ENCODE peak calls at places on chromosomes 4 and X, in ten cellular contexts. E is CD8-positive, alpha-beta memory T cell; W is aorta; V is psoas muscle; A is neural progenitor cell; M is stomach; X is mesendoderm; K is neuronal stem cell; I is mucosa of descending colon; U is fibroblast of lung. S is an unnamed sample. For H3K36me3, the result is how much of the 10 kb centered on the place peaks cover.

GRCh38 chrX:103503853-103504207 is 15.5 kb downstream of the RAB40A start:
- DNase-seq in W (no peak), M (no peak), E (no peak), V (no peak), K (no peak), U (no peak), I (no peak), A (no peak), X (no peak), S (no peak)

GRCh38 chr4:51845736-51846135 is 2.8 kb downstream of the DCUN1D4 start:
- DNase-seq in V (no peak), W (no peak), K (no peak), U (no peak), I (no peak), X (no peak), M (no peak), A (no peak), E (no peak), S (no peak)

GRCh38 chr4:16967722-16968121 is 69.3 kb upstream of the LDB2 start:
- DNase-seq in K (no peak), I (peak), V (peak), M (peak), A (no peak), W (peak), X (peak), E (no peak), U (peak), S (peak)

GRCh38 chr4:8355306-8355705 is 85.2 kb downstream of the ACOX3 start:
- DNase-seq in U (no peak), K (no peak), A (no peak), X (no peak), E (no peak), I (no peak), M (no peak), W (no peak), V (no peak), S (no peak)

GRCh38 chr4:106315476-106315967 is 487 bp downstream of the TBCK start:
- DNase-seq in E (no peak), K (no peak), M (no peak), A (peak), I (peak), V (no peak), U (peak), W (no peak), X (no peak), S (no peak)

GRCh38 chr4:99749445-99750391 is 66.9 kb upstream of the DAPP1 start:
- DNase-seq in W (no peak), K (no peak), X (no peak), I (no peak), V (no peak), A (no peak), M (no peak), U (no peak), E (no peak), S (no peak)

GRCh38 chrX:119990409-119990994 is 47.0 kb upstream of the NKAP start:
- DNase-seq in E (no peak), K (no peak), I (no peak), M (no peak), X (no peak), U (no peak), W (no peak), A (peak), V (no peak), S (no peak)

GRCh38 chr4:152273343-152273742 is 262.5 kb downstream of the FBXW7 start:
- DNase-seq in A (no peak), W (no peak), M (no peak), I (no peak), U (no peak), E (no peak), K (no peak), V (no peak), X (no peak), S (no peak)

GRCh38 chrX:14581081-14581480 is 51.7 kb downstream of the GLRA2 start:
- DNase-seq in V (no peak), U (no peak), M (no peak), E (no peak), K (no peak), W (no peak), A (no peak), X (no peak), I (no peak), S (no peak)

GRCh38 chr4:28744066-28744465 is 1883.4 kb downstream of the STIM2 start:
- DNase-seq in K (no peak), U (peak), V (no peak), A (no peak), W (no peak), I (no peak), E (no peak), X (no peak), M (no peak), S (no peak)

GRCh38 chrX:39065051-39065871 is 264.0 kb downstream of the MID1IP1 start:
- DNase-seq in X (peak), A (peak), K (peak), M (no peak), U (no peak), W (no peak), V (no peak), I (peak), E (no peak), S (no peak)

GRCh38 chrX:111483140-111483539 is 28.3 kb upstream of the SERTM2 start:
- DNase-seq in V (no peak), E (no peak), X (no peak), I (no peak), M (no peak), U (no peak), A (no peak), K (no peak), W (no peak), S (no peak)

GRCh38 chr4:112519689-112520597 is 4.0 kb upstream of the NEUROG2 start:
- DNase-seq in X (peak), M (no peak), U (no peak), V (no peak), E (no peak), I (no peak), W (no peak), K (peak), A (peak), S (no peak)

GRCh38 chr4:154406022-154406835 is 85.4 kb downstream of the DCHS2 start:
- DNase-seq in I (no peak), A (no peak), K (no peak), X (no peak), W (no peak), U (no peak), M (no peak), V (no peak), E (no peak), S (no peak)

GRCh38 chrX:111490683-111491082 is 20.8 kb upstream of the SERTM2 start:
- DNase-seq in A (no peak), K (no peak), X (no peak), E (no peak), W (no peak), I (no peak), M (no peak), U (no peak), V (no peak), S (no peak)

GRCh38 chr4:52987401-52988056 is 125.4 kb downstream of the RASL11B start:
- DNase-seq in E (no peak), K (no peak), A (no peak), U (no peak), X (no peak), V (no peak), M (no peak), W (no peak), I (no peak), S (no peak)

GRCh38 chr4:78653655-78654054 is 102.1 kb downstream of the ANXA3 start:
- DNase-seq in V (no peak), M (no peak), K (no peak), W (no peak), U (peak), E (no peak), I (no peak), A (no peak), X (peak), S (no peak)

GRCh38 chr4:121951570-121952110 is at the start of gene TRPC3:
- DNase-seq in M (peak), W (peak), V (peak), X (peak), I (peak), K (peak), E (peak), U (peak), A (peak), S (no peak)

GRCh38 chr4:133865606-133866327 is 335.8 kb downstream of the PABPC4L start:
- DNase-seq in V (no peak), X (peak), A (peak), E (no peak), W (no peak), K (peak), U (peak), M (no peak), I (no peak), S (no peak)

GRCh38 chr4:6772223-6772928 is 10.2 kb upstream of the KIAA0232 start:
- DNase-seq in I (peak), X (peak), W (no peak), V (peak), K (no peak), M (no peak), A (no peak), U (no peak), E (no peak), S (no peak)

GRCh38 chr4:114208747-114209146 is 229.3 kb upstream of the ARSJ start:
- DNase-seq in V (no peak), I (no peak), E (no peak), K (no peak), A (no peak), W (no peak), M (no peak), U (peak), X (no peak), S (no peak)

GRCh38 chr4:98352403-98352802 is 91.2 kb downstream of the RAP1GDS1 start:
- DNase-seq in U (peak), K (no peak), V (no peak), E (no peak), M (no peak), W (no peak), I (no peak), X (no peak), A (no peak), S (no peak)

DNA sequence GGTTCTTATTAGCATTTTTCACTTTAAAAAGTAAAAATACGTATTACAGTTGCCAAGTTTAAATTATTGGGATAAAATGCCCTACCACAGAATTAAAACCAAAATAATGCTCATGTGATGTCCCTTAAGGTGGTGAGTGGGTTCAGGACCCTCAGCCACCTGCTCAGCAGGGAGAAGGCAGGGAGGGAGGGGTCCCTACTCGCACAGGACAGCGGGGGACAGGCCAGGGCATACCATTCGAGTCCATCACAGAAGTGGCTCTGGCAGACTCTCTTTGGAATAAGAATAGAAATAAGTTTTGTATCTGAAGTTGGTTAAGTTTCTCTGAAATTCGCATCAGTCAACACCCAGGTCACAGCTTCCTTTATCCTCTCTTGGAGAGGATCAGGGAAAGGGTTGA is 37.7 kb downstream of the NOP14 start:
- DNase-seq in X (no peak), I (no peak), W (peak), A (no peak), U (no peak), M (no peak), E (no peak), K (no peak), V (no peak), S (no peak)
- H3K36me3 ChIP-seq in X (under half), I (under half), W (under half), A (under half), U (under half), M (half or more), E (under half), K (half or more), V (half or more), S (under half)

DNA sequence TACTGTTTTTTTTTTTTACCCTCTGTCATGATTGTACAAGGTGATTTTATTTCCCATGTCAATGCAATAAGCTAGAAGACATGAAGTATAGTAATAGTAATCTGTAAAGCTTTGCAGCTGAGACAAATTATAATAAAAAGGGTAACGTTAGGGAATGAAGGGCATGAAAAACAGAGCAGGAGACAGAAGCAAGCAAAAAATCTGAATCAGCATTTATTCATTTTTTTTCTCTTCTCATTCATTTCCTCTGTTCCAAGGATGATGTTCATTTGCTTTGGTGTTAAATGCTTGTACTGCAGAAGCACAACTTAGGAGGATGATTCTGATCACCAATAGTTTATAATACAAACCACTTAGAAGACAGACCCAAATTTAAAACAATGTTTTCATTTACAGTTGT is 64.3 kb downstream of the CCKAR start:
- DNase-seq in U (no peak), M (no peak), I (no peak), X (no peak), E (no peak), V (no peak), A (no peak), W (no peak), K (no peak), S (no peak)
- H3K36me3 ChIP-seq in U (under half), M (under half), I (under half), X (under half), E (under half), V (half or more), A (under half), W (under half), K (half or more), S (under half)

GRCh38 chrX:21996872-21997271 is 35.3 kb upstream of the PHEX start:
- DNase-seq in A (no peak), U (peak), V (no peak), W (no peak), M (no peak), I (no peak), E (no peak), X (no peak), K (no peak), S (peak)
- H3K36me3 ChIP-seq in A (under half), U (under half), V (under half), W (under half), M (under half), I (under half), E (under half), X (under half), K (under half), S (under half)

GRCh38 chr4:3514221-3514780 is 17.9 kb downstream of the LRPAP1 start:
- DNase-seq in W (no peak), A (no peak), I (no peak), U (no peak), X (no peak), K (no peak), M (no peak), E (no peak), V (peak), S (no peak)

GRCh38 chr4:3512719-3513118 is 19.5 kb downstream of the LRPAP1 start:
- DNase-seq in V (peak), I (no peak), W (no peak), M (no peak), A (no peak), U (no peak), E (no peak), X (no peak), K (no peak), S (no peak)

GRCh38 chr4:3514806-3515421 is 17.3 kb downstream of the LRPAP1 start:
- DNase-seq in W (peak), X (peak), V (peak), A (peak), E (no peak), I (no peak), U (no peak), K (no peak), M (no peak), S (no peak)

GRCh38 chr4:3512279-3512678 is 19.9 kb downstream of the LRPAP1 start:
- DNase-seq in M (no peak), V (peak), I (no peak), W (peak), A (no peak), E (no peak), U (no peak), K (no peak), X (no peak), S (no peak)

GRCh38 chr4:3513807-3514206 is 18.4 kb downstream of the LRPAP1 start:
- DNase-seq in V (peak), U (no peak), A (no peak), W (no peak), M (no peak), E (no peak), K (no peak), X (no peak), I (no peak), S (no peak)
- H3K36me3 ChIP-seq in V (half or more), U (under half), A (under half), W (under half), M (half or more), E (under half), K (half or more), X (under half), I (under half), S (under half)

DNA sequence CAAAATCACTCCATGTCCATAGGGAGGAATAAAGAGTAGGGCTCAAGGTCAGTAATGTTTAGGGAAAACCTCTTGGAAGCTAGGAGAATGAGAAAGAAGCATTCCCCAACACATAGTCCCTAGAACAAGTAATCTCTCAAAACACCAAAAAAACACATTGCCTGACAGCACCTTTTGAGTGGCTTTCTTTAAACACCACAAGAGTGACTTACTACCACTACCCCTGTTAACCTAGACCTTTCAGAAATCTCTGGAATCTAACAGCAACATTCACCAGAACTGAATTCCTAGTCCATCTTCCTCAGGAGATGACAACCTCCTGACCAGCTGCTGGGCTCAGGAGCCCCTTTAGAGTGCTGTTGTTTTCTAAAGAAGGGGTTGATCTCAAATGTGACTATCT is 142.2 kb downstream of the SOWAHB start:
- DNase-seq in K (no peak), V (no peak), I (no peak), X (no peak), E (no peak), M (no peak), A (no peak), W (no peak), U (no peak), S (no peak)
- H3K36me3 ChIP-seq in K (half or more), V (under half), I (under half), X (under half), E (under half), M (under half), A (under half), W (under half), U (under half), S (under half)

GRCh38 chr4:184398741-184399504 is 75.4 kb downstream of the IRF2 start:
- DNase-seq in W (no peak), K (no peak), U (no peak), M (no peak), E (no peak), V (peak), X (no peak), A (no peak), I (no peak), S (no peak)

GRCh38 chr4:184400375-184400870 is 73.9 kb downstream of the IRF2 start:
- DNase-seq in M (no peak), I (no peak), A (no peak), E (no peak), K (no peak), U (peak), V (peak), W (peak), X (no peak), S (no peak)

GRCh38 chr4:184400891-184401290 is 73.5 kb downstream of the IRF2 start:
- DNase-seq in A (no peak), V (no peak), I (no peak), E (no peak), X (no peak), U (no peak), W (no peak), M (no peak), K (no peak), S (no peak)

GRCh38 chr4:184397516-184398163 is 76.7 kb downstream of the IRF2 start:
- DNase-seq in X (no peak), W (no peak), V (peak), I (no peak), E (no peak), M (no peak), A (no peak), K (no peak), U (no peak), S (no peak)

DNA sequence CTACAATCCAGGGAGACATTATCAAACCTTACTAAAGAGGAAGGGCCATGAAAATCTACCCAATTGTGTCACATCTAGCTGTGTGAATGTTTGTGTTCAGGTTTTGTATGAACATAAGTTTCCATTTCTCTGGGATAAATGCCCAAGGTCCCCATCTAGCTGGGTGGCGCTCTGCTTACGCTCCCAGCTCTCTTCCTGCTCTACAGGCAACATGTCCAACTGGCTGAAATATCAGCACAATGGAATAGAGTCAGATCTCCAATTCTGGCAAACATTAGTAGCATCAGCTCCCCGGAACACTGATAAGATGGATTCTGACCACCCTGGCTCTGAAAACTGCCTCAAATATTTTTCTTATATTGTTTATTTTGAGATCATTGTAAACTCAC is 74.9 kb downstream of the IRF2 start:
- DNase-seq in V (no peak), E (no peak), X (no peak), U (no peak), A (no peak), I (no peak), M (no peak), K (no peak), W (no peak), S (no peak)
- H3K36me3 ChIP-seq in V (under half), E (under half), X (under half), U (under half), A (under half), I (under half), M (under half), K (half or more), W (under half), S (under half)

DNA sequence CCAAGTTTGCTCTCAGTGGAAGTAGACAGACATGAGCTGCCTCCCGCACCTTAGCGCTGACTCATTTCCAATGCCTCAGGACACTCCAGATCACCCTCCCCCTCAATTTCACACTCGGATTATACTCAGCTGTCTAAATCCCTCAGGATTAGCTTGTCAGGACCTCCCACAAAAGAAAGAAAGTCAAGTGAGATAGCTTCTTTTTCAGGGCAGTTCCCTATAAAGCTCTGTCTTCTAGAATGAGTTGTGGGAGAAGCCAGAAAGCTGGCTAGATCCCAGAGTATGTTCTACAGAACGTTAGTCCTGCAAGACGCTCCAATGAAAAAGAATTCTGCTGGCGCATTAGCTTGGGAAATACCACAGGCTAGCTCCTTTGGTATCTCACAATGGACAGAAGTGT is 51.2 kb upstream of the MTNR1A start:
- DNase-seq in W (no peak), A (peak), M (no peak), V (no peak), X (peak), E (no peak), I (no peak), U (no peak), K (no peak), S (no peak)
- H3K36me3 ChIP-seq in W (under half), A (half or more), M (under half), V (under half), X (under half), E (under half), I (under half), U (under half), K (half or more), S (under half)

DNA sequence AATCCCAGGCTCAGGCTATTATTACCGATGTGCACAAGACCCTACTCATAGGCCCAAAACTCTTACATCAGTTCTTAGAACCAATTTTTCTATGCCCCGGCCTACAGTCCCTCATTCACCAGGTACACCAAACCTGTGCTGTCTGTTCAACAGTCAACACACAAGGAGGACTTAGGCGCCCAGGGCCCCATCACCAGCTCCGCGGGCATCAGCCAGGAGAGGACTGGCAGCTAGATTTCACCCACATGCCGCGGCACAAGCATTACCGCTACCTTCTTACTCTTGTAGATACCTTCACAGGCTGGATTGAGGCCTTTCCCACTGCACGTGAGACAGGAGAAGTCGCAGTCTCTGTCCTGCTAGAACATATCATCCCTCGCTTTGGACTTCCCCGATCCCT is 962.5 kb downstream of the RPA4 start:
- DNase-seq in M (no peak), U (no peak), X (no peak), K (no peak), V (peak), E (no peak), W (no peak), A (no peak), I (no peak), S (no peak)
- H3K36me3 ChIP-seq in M (under half), U (under half), X (under half), K (under half), V (under half), E (under half), W (under half), A (under half), I (under half), S (under half)

S was measured in SK-N-MC.